ENCODE peak calls at places on chromosomes 7 and 10, in ten cellular contexts. B is GM23248; I is K562; Y is Caco-2; K is GM12878; G is body of pancreas; P is naive thymus-derived CD4-positive, alpha-beta T cell; M is astrocyte; J is CD8-positive, alpha-beta T cell; D is prostate gland. V is an unnamed sample.

GRCh38 chr7:157555921-157556320 is 219.1 kb downstream of the DNAJB6 start:
- DNase-seq in B (no peak), I (no peak), Y (peak; percentile 5), K (no peak), G (no peak), P (no peak), M (no peak), J (no peak), D (no peak), V (no peak)

GRCh38 chr7:39686261-39686924 is 63.0 kb downstream of the RALA start:
- DNase-seq in B (peak; percentile 69), I (no peak), Y (no peak), K (peak; percentile 47), G (no peak), P (no peak), M (peak; percentile 66), J (no peak), D (no peak), V (no peak)

GRCh38 chr7:154672659-154673415 is 330.1 kb downstream of the PAXIP1 start:
- DNase-seq in B (no peak), I (peak; percentile 84), Y (no peak), K (no peak), G (no peak), P (no peak), M (peak; percentile 55), J (no peak), D (no peak), V (no peak)

GRCh38 chr7:50534690-50535290 is 30.4 kb downstream of the DDC start:
- DNase-seq in B (peak; percentile 97), I (peak; percentile 84), Y (peak; percentile 77), K (no peak), G (no peak), P (no peak), M (peak; percentile 99), J (no peak), D (no peak), V (peak; percentile 98)

GRCh38 chr7:87545760-87546159 is 54.9 kb downstream of the ABCB1 start:
- DNase-seq in B (no peak), I (no peak), Y (no peak), K (no peak), G (no peak), P (no peak), M (no peak), J (no peak), D (no peak), V (no peak)

GRCh38 chr7:104366390-104366789 is 38.0 kb downstream of the LHFPL3 start:
- DNase-seq in B (no peak), I (no peak), Y (no peak), K (no peak), G (no peak), P (no peak), M (no peak), J (no peak), D (no peak), V (no peak)

GRCh38 chr7:69439040-69439439 is 159.2 kb upstream of the AUTS2 start:
- DNase-seq in B (no peak), I (no peak), Y (no peak), K (no peak), G (no peak), P (no peak), M (no peak), J (no peak), D (no peak), V (no peak)

GRCh38 chr7:132328047-132328620 is 248.1 kb downstream of the PLXNA4 start:
- DNase-seq in B (no peak), I (no peak), Y (no peak), K (no peak), G (no peak), P (no peak), M (no peak), J (no peak), D (no peak), V (no peak)

GRCh38 chr10:6473901-6474370 is 106.1 kb downstream of the PRKCQ start:
- DNase-seq in B (peak; percentile 14), I (peak; percentile 21), Y (no peak), K (peak; percentile 11), G (no peak), P (no peak), M (no peak), J (peak; percentile 46), D (no peak), V (no peak)

GRCh38 chr10:83218205-83218604 is 921.1 kb upstream of the GHITM start:
- DNase-seq in B (no peak), I (no peak), Y (no peak), K (no peak), G (no peak), P (no peak), M (no peak), J (no peak), D (no peak), V (no peak)

GRCh38 chr7:45035909-45036308 is 35.9 kb downstream of the CCM2 start:
- DNase-seq in B (no peak), I (no peak), Y (no peak), K (no peak), G (no peak), P (no peak), M (no peak), J (no peak), D (peak; percentile 14), V (no peak)

GRCh38 chr7:114670676-114671075 is 251.2 kb upstream of the MDFIC start:
- DNase-seq in B (no peak), I (no peak), Y (no peak), K (no peak), G (no peak), P (no peak), M (no peak), J (no peak), D (no peak), V (no peak)

GRCh38 chr10:73793456-73793855 is 8.1 kb downstream of the ZSWIM8 start:
- DNase-seq in B (no peak), I (no peak), Y (no peak), K (no peak), G (no peak), P (no peak), M (no peak), J (no peak), D (no peak), V (no peak)
- H3K36me3 ChIP-seq in B (peaks cover 46% of the 10 kb centered on the region), I (peaks cover 89% of the 10 kb centered on the region), Y (peaks cover 1% of the 10 kb centered on the region), K (peaks cover 18% of the 10 kb centered on the region), G (peaks cover 34% of the 10 kb centered on the region), P (peaks cover 15% of the 10 kb centered on the region), M (peaks cover 46% of the 10 kb centered on the region), J (peaks cover 74% of the 10 kb centered on the region), D (peaks cover 40% of the 10 kb centered on the region), V (peaks cover 87% of the 10 kb centered on the region)

GRCh38 chr7:127692200-127692599 is 40.2 kb downstream of the SND1 start:
- DNase-seq in B (no peak), I (no peak), Y (no peak), K (no peak), G (no peak), P (no peak), M (no peak), J (no peak), D (no peak), V (no peak)
- H3K36me3 ChIP-seq in B (peaks cover 59% of the 10 kb centered on the region), I (peaks cover 92% of the 10 kb centered on the region), Y (peaks cover 4% of the 10 kb centered on the region), K (peaks cover 7% of the 10 kb centered on the region), G (no peaks in the 10 kb centered on the region), P (peaks cover 13% of the 10 kb centered on the region), M (peaks cover 51% of the 10 kb centered on the region), J (peaks cover 3% of the 10 kb centered on the region), D (no peaks in the 10 kb centered on the region), V (peaks cover 40% of the 10 kb centered on the region)

GRCh38 chr10:102400061-102400460 is 4.6 kb downstream of the NFKB2 start:
- DNase-seq in B (no peak), I (no peak), Y (no peak), K (no peak), G (no peak), P (no peak), M (no peak), J (no peak), D (no peak), V (no peak)

GRCh38 chr10:102400598-102401321 is 5.3 kb downstream of the NFKB2 start:
- DNase-seq in B (no peak), I (no peak), Y (no peak), K (no peak), G (no peak), P (no peak), M (no peak), J (no peak), D (no peak), V (no peak)

GRCh38 chr10:102401322-102401614 is 5.8 kb downstream of the NFKB2 start:
- DNase-seq in B (no peak), I (no peak), Y (no peak), K (no peak), G (no peak), P (no peak), M (no peak), J (no peak), D (no peak), V (no peak)

GRCh38 chr10:102398172-102399020 is 2.9 kb downstream of the NFKB2 start:
- DNase-seq in B (no peak), I (no peak), Y (no peak), K (no peak), G (no peak), P (no peak), M (no peak), J (no peak), D (no peak), V (no peak)

DNA sequence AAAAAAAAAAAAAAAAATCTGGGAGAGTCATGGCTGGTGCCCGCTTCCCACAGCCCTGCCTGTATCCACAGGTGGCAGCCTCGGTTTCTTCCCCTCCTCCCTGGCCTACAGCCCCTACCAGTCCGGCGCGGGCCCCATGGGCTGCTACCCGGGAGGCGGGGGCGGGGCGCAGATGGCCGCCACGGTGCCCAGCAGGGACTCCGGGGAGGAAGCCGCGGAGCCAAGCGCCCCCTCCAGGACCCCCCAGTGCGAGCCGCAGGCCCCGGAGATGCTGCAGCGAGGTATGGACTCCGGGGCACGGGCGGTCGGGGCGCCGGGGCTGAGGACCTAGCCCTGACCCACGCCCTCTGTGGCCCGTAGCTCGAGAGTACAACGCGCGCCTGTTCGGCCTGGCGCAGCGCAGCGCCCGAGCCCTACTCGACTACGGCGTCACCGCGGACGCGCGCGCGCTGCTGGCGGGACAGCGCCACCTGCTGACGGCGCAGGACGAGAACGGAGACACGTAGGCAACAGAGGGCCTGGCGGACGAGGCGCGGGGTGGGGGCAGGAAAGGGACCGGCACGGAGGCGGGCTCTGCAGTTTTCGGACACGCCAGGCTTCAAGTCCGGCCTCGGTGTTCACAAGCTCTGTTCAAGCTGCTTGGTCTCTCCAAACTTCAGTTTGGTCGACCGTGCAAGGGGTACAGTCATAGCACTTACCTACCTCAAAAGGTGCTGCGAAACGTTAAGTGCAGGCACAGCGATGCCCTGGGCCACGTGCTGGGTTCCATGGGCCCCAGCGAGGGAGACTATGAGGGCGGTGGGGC is 3.9 kb downstream of the NFKB2 start:
- DNase-seq in B (peak; percentile 93), I (peak; percentile 82), Y (peak; percentile 76), K (peak; percentile 56), G (peak; percentile 93), P (peak; percentile 91), M (peak; percentile 64), J (peak; percentile 87), D (peak; percentile 85), V (peak; percentile 76)
- H3K36me3 ChIP-seq in B (no peaks in the 10 kb centered on the region), I (peaks cover 16% of the 10 kb centered on the region), Y (no peaks in the 10 kb centered on the region), K (peaks cover 41% of the 10 kb centered on the region), G (no peaks in the 10 kb centered on the region), P (peaks cover 9% of the 10 kb centered on the region), M (no peaks in the 10 kb centered on the region), J (peaks cover 23% of the 10 kb centered on the region), D (no peaks in the 10 kb centered on the region), V (peaks cover 22% of the 10 kb centered on the region)

DNA sequence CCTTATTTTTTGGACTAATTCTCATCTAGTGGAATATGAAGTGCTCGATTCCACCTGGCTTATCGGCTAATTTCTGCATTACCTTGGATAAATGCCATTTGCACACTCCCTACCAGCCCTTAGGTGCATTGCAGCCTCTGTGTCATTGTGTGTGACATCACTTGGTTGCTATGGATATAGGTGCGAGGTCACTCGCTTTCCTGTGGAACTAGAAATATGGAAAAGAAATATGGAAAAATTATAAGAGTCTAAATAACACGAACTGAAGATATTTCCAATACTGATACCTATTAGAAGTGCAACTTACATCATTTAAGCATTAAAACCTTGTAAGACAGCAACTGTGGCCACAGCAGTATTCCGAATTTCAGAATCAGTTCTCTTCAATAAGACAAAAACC is 2.0 kb downstream of the YWHAG start:
- DNase-seq in B (peak; percentile 80), I (no peak), Y (no peak), K (no peak), G (peak; percentile 50), P (no peak), M (no peak), J (no peak), D (no peak), V (no peak)
- H3K36me3 ChIP-seq in B (peaks cover 29% of the 10 kb centered on the region), I (peaks cover 58% of the 10 kb centered on the region), Y (no peaks in the 10 kb centered on the region), K (no peaks in the 10 kb centered on the region), G (no peaks in the 10 kb centered on the region), P (no peaks in the 10 kb centered on the region), M (peaks cover 16% of the 10 kb centered on the region), J (peaks cover 3% of the 10 kb centered on the region), D (no peaks in the 10 kb centered on the region), V (peaks cover 25% of the 10 kb centered on the region)

V was measured in brain microvascular endothelial cell.